ENCODE peak calls at places on chromosomes 16 and 17, in ten cellular contexts. M, K, V, N, H, E, Y, J, W and S are unnamed samples.

GRCh38 chr17:64698725-64699124 is 36.6 kb upstream of the SMURF2 start:
- DNase-seq in M (no peak), K (no peak), V (no peak), N (no peak), H (no peak), E (no peak), Y (no peak), J (no peak), W (no peak), S (no peak)

GRCh38 chr16:1481906-1482835 is 6.6 kb downstream of the PTX4 start:
- DNase-seq in M (peak), K (no peak), V (no peak), N (no peak), H (no peak), E (no peak), Y (peak), J (no peak), W (no peak), S (no peak)

GRCh38 chr17:31373150-31374082 is 18.1 kb upstream of the RAB11FIP4 start:
- DNase-seq in M (no peak), K (peak), V (no peak), N (no peak), H (no peak), E (no peak), Y (no peak), J (peak), W (peak), S (no peak)

GRCh38 chr17:27109346-27109745 is 184.6 kb upstream of the WSB1 start:
- DNase-seq in M (no peak), K (no peak), V (no peak), N (no peak), H (no peak), E (no peak), Y (no peak), J (no peak), W (no peak), S (no peak)

GRCh38 chr17:67139784-67140665 is 95.7 kb downstream of the CACNG1 start:
- DNase-seq in M (no peak), K (no peak), V (no peak), N (no peak), H (no peak), E (no peak), Y (no peak), J (no peak), W (no peak), S (no peak)

GRCh38 chr16:19138601-19139000 is 24.8 kb downstream of the ITPRIPL2 start:
- DNase-seq in M (no peak), K (peak), V (no peak), N (peak), H (no peak), E (no peak), Y (peak), J (no peak), W (no peak), S (no peak)

GRCh38 chr17:4708436-4708835 is 2.0 kb upstream of the ARRB2 start:
- DNase-seq in M (no peak), K (no peak), V (no peak), N (no peak), H (peak), E (no peak), Y (no peak), J (no peak), W (peak), S (no peak)

GRCh38 chr17:41307647-41308046 is 1.5 kb downstream of the KRTAP16-1 start:
- DNase-seq in M (peak), K (no peak), V (no peak), N (no peak), H (no peak), E (no peak), Y (no peak), J (peak), W (no peak), S (peak)

GRCh38 chr17:81708739-81709185 is 3.3 kb upstream of the SLC25A10 start:
- DNase-seq in M (no peak), K (no peak), V (no peak), N (no peak), H (no peak), E (no peak), Y (no peak), J (no peak), W (no peak), S (no peak)

GRCh38 chr17:38464723-38465419 is 36.6 kb downstream of the ARHGAP23 start:
- DNase-seq in M (peak), K (peak), V (no peak), N (peak), H (no peak), E (no peak), Y (peak), J (peak), W (no peak), S (peak)

GRCh38 chr17:44952946-44953475 is 5.4 kb upstream of the KIF18B start:
- DNase-seq in M (no peak), K (no peak), V (no peak), N (no peak), H (no peak), E (no peak), Y (no peak), J (no peak), W (no peak), S (no peak)

GRCh38 chr17:27471321-27472269 is 15.3 kb downstream of the KSR1 start:
- DNase-seq in M (peak), K (no peak), V (peak), N (no peak), H (peak), E (peak), Y (peak), J (no peak), W (peak), S (no peak)

GRCh38 chr16:65318590-65319267 is 196.9 kb upstream of the CDH11 start:
- DNase-seq in M (no peak), K (no peak), V (no peak), N (no peak), H (no peak), E (no peak), Y (no peak), J (no peak), W (no peak), S (no peak)

GRCh38 chr17:58224315-58224714 is 5.3 kb upstream of the MKS1 start:
- DNase-seq in M (peak), K (no peak), V (no peak), N (no peak), H (no peak), E (no peak), Y (no peak), J (peak), W (no peak), S (no peak)

GRCh38 chr17:81061027-81061426 is 26.1 kb downstream of the BAIAP2 start:
- DNase-seq in M (no peak), K (no peak), V (no peak), N (no peak), H (no peak), E (no peak), Y (no peak), J (no peak), W (no peak), S (no peak)

GRCh38 chr17:4326112-4326511 is 40.4 kb downstream of the UBE2G1 start:
- DNase-seq in M (no peak), K (no peak), V (no peak), N (no peak), H (no peak), E (no peak), Y (no peak), J (no peak), W (no peak), S (no peak)

GRCh38 chr17:4806420-4806769 is 557 bp upstream of the PLD2 start:
- DNase-seq in M (no peak), K (no peak), V (no peak), N (no peak), H (no peak), E (no peak), Y (no peak), J (no peak), W (no peak), S (no peak)

GRCh38 chr17:62665599-62665998 is 38.1 kb downstream of the MRC2 start:
- DNase-seq in M (no peak), K (no peak), V (no peak), N (no peak), H (no peak), E (no peak), Y (no peak), J (no peak), W (no peak), S (no peak)

GRCh38 chr17:1709971-1710806 is at the start of gene TLCD2:
- DNase-seq in M (no peak), K (peak), V (no peak), N (peak), H (no peak), E (no peak), Y (peak), J (peak), W (no peak), S (peak)

GRCh38 chr16:57348361-57348760 is 10.2 kb upstream of the CCL22 start:
- DNase-seq in M (no peak), K (no peak), V (no peak), N (no peak), H (no peak), E (no peak), Y (no peak), J (no peak), W (no peak), S (no peak)

GRCh38 chr17:44374306-44375195 is 10.9 kb upstream of the FAM171A2 start:
- DNase-seq in M (no peak), K (no peak), V (no peak), N (peak), H (no peak), E (no peak), Y (no peak), J (no peak), W (no peak), S (peak)

GRCh38 chr16:4832698-4833343 is 14.3 kb downstream of the GLYR1 start:
- DNase-seq in M (no peak), K (no peak), V (no peak), N (no peak), H (no peak), E (no peak), Y (no peak), J (no peak), W (no peak), S (no peak)

GRCh38 chr16:20538687-20539086 is 37.5 kb downstream of the ACSM2B start:
- DNase-seq in M (no peak), K (no peak), V (no peak), N (no peak), H (no peak), E (no peak), Y (no peak), J (no peak), W (no peak), S (no peak)